ENCODE peak calls at places on chromosomes 2 and 18, in four cellular contexts. Q, I, C and M are unnamed samples.

GRCh38 chr2:168731550-168732128 is 70.8 kb upstream of the NOSTRIN start:
- DNase-seq in I (no peak), Q (no peak), C (no peak), M (no peak)

GRCh38 chr2:231069379-231070054 is 12.8 kb downstream of the PSMD1 start:
- DNase-seq in Q (no peak), C (peak; percentile 84), I (no peak), M (no peak)

GRCh38 chr2:29130295-29130694 is 15.1 kb downstream of the CLIP4 start:
- DNase-seq in C (peak; percentile 85), Q (peak; percentile 55), I (no peak), M (no peak)

GRCh38 chr2:170077830-170078569 is 99.9 kb upstream of the MYO3B start:
- DNase-seq in I (no peak), C (no peak), Q (no peak), M (no peak)

GRCh38 chr2:232979871-232980461 is 33.1 kb downstream of the NGEF start:
- DNase-seq in I (peak; percentile 84), C (peak; percentile 14), Q (peak; percentile 74), M (no peak)

GRCh38 chr2:23670245-23670592 is 256.7 kb downstream of the ATAD2B start:
- DNase-seq in Q (no peak), C (no peak), I (no peak), M (no peak)

GRCh38 chr2:72118386-72118785 is 29.3 kb downstream of the CYP26B1 start:
- DNase-seq in I (no peak), C (no peak), Q (no peak), M (no peak)

GRCh38 chr2:71797006-71797810 is 343.8 kb downstream of the DYSF start:
- DNase-seq in Q (no peak), C (no peak), I (no peak), M (no peak)

GRCh38 chr18:10401489-10401888 is 52.9 kb upstream of the APCDD1 start:
- DNase-seq in C (no peak), I (no peak), Q (peak; percentile 29), M (no peak)

GRCh38 chr2:72138011-72138881 is 9.4 kb downstream of the CYP26B1 start:
- DNase-seq in I (no peak), Q (no peak), C (peak; percentile 33), M (no peak)

GRCh38 chr18:12837747-12838146 is 46.3 kb downstream of the PTPN2 start:
- DNase-seq in Q (no peak), C (peak; percentile 73), I (no peak), M (no peak)

GRCh38 chr2:46379213-46380037 is 82.2 kb downstream of the EPAS1 start:
- DNase-seq in Q (no peak), C (peak; percentile 54), I (no peak), M (no peak)

GRCh38 chr18:21490745-21491144 is 109.8 kb downstream of the ESCO1 start:
- DNase-seq in C (no peak), I (no peak), Q (no peak), M (no peak)

GRCh38 chr2:30414951-30415350 is 32.1 kb upstream of the LCLAT1 start:
- DNase-seq in I (no peak), Q (no peak), C (no peak), M (no peak)

GRCh38 chr2:120793682-120794403 is 58.2 kb downstream of the GLI2 start:
- DNase-seq in C (peak; percentile 19), Q (peak; percentile 26), I (no peak), M (no peak)

GRCh38 chr18:44893045-44893706 is 212.5 kb downstream of the SETBP1 start:
- DNase-seq in C (no peak), Q (no peak), I (no peak), M (no peak)

GRCh38 chr2:46431481-46432235 is 47.7 kb upstream of the TMEM247 start:
- DNase-seq in Q (no peak), I (no peak), C (peak; percentile 45), M (no peak)

GRCh38 chr2:23651187-23651983 is 266.4 kb downstream of the KLHL29 start:
- DNase-seq in Q (peak; percentile 73), C (peak; percentile 71), I (peak; percentile 8), M (no peak)

GRCh38 chr2:239897596-239898235 is 127.4 kb downstream of the NDUFA10 start:
- DNase-seq in Q (no peak), I (no peak), C (no peak), M (no peak)

GRCh38 chr2:239830066-239830717 is 194.9 kb downstream of the NDUFA10 start:
- DNase-seq in Q (no peak), I (no peak), C (no peak), M (no peak)

GRCh38 chr2:99562516-99562915 is 72.7 kb upstream of the REV1 start:
- DNase-seq in Q (no peak), I (no peak), C (no peak), M (no peak)

GRCh38 chr18:26215247-26215970 is 10.8 kb upstream of the TAF4B start:
- DNase-seq in C (no peak), Q (no peak), I (no peak), M (no peak)

GRCh38 chr18:46542545-46542944 is 114.5 kb downstream of the LOXHD1 start:
- DNase-seq in C (peak; percentile 3), I (no peak), Q (peak; percentile 3), M (peak; percentile 19)

GRCh38 chr2:205372141-205372540 is 310.2 kb upstream of the NRP2 start:
- DNase-seq in Q (no peak), C (peak; percentile 33), I (no peak), M (no peak)

GRCh38 chr2:9463698-9464034 is 10.7 kb upstream of the IAH1 start:
- DNase-seq in Q (no peak), I (no peak), C (no peak), M (no peak)

GRCh38 chr18:80023173-80023572 is 11.1 kb upstream of the RBFA start:
- DNase-seq in Q (no peak), I (no peak), C (no peak), M (no peak)

GRCh38 chr18:44568343-44568742 is 112.3 kb upstream of the SETBP1 start:
- DNase-seq in C (no peak), I (no peak), Q (no peak), M (no peak)

GRCh38 chr2:211487746-211488145 is 931.3 kb downstream of the CPS1 start:
- DNase-seq in Q (no peak), C (no peak), I (no peak), M (no peak)

GRCh38 chr18:21453512-21453862 is 147.0 kb downstream of the ESCO1 start:
- DNase-seq in Q (no peak), C (no peak), I (no peak), M (peak; percentile 23)

GRCh38 chr2:54859997-54860701 is 136.7 kb downstream of the EML6 start:
- DNase-seq in C (peak; percentile 64), I (no peak), Q (peak; percentile 13), M (no peak)

GRCh38 chr2:238326801-238327365 is 6.6 kb downstream of the TRAF3IP1 start:
- DNase-seq in C (no peak), I (no peak), Q (no peak), M (no peak)

GRCh38 chr2:234110219-234110618 is 59.7 kb downstream of the SPP2 start:
- DNase-seq in Q (no peak), I (no peak), C (peak; percentile 8), M (no peak)
- TF ChIP-seq CTCF in Q (no peak), I (no peak), C (no peak), M (no peak)

GRCh38 chr18:41763361-41763760 is 191.7 kb upstream of the PIK3C3 start:
- DNase-seq in C (no peak), Q (no peak), I (no peak), M (no peak)

GRCh38 chr18:41771971-41772370 is 183.1 kb upstream of the PIK3C3 start:
- DNase-seq in I (no peak), C (no peak), Q (no peak), M (no peak)

GRCh38 chr18:41767960-41768359 is 187.1 kb upstream of the PIK3C3 start:
- DNase-seq in I (no peak), Q (peak; percentile 13), C (peak; percentile 66), M (no peak)
- TF ChIP-seq CTCF in I (no peak), Q (no peak), C (peak; percentile 26), M (peak; percentile 42)

GRCh38 chr18:532632-533031 is 32.1 kb upstream of the COLEC12 start:
- DNase-seq in I (no peak), C (no peak), Q (no peak), M (peak; percentile 52)

GRCh38 chr18:527136-527535 is 26.6 kb upstream of the COLEC12 start:
- DNase-seq in I (no peak), Q (no peak), C (peak; percentile 70), M (no peak)

GRCh38 chr18:533995-534601 is 33.6 kb upstream of the COLEC12 start:
- DNase-seq in Q (no peak), C (no peak), I (no peak), M (peak; percentile 78)

GRCh38 chr18:526681-527080 is 26.2 kb upstream of the COLEC12 start:
- DNase-seq in Q (no peak), C (peak; percentile 37), I (no peak), M (no peak)

GRCh38 chr18:532023-532422 is 31.5 kb upstream of the COLEC12 start:
- DNase-seq in Q (peak; percentile 83), C (no peak), I (no peak), M (no peak)
- TF ChIP-seq CTCF in Q (no peak), C (no peak), I (no peak), M (no peak)

GRCh38 chr2:209463226-209463625 is 39.4 kb downstream of the MAP2 start:
- DNase-seq in Q (no peak), I (no peak), C (peak; percentile 21), M (no peak)
- TF ChIP-seq CTCF in Q (no peak), I (peak; percentile 34), C (peak; percentile 42), M (peak; percentile 13)